ENCODE peak calls at places on chromosomes 3 and 15, in nine cellular contexts. W, J, D, U, L, Y, V, S and M are unnamed samples.

GRCh38 chr15:37824717-37825382 is 109.6 kb upstream of the TMCO5A start:
- DNase-seq in S (peak), D (no peak), J (no peak), L (peak), W (no peak), U (peak), Y (peak), V (no peak), M (no peak)

GRCh38 chr3:64224826-64225606 is at the start of gene PRICKLE2:
- DNase-seq in L (peak), V (peak), W (peak), D (peak), U (peak), Y (peak), J (peak), S (peak), M (no peak)

GRCh38 chr3:167653750-167654149 is at the start of gene WDR49:
- DNase-seq in L (no peak), J (no peak), S (no peak), V (no peak), Y (no peak), W (no peak), D (no peak), U (no peak), M (no peak)

GRCh38 chr3:104885214-104885814 is 481.4 kb upstream of the ALCAM start:
- DNase-seq in W (no peak), U (no peak), V (no peak), Y (no peak), D (no peak), J (no peak), S (no peak), L (no peak), M (no peak)

GRCh38 chr3:127473244-127474024 is 117.1 kb downstream of the TPRA1 start:
- DNase-seq in Y (no peak), L (no peak), V (peak), W (peak), J (peak), U (no peak), D (peak), S (no peak), M (no peak)

GRCh38 chr15:85579011-85579701 is 198.8 kb downstream of the AKAP13 start:
- DNase-seq in Y (no peak), S (peak), U (no peak), J (peak), W (no peak), V (no peak), L (no peak), D (no peak), M (no peak)

GRCh38 chr3:1987983-1988382 is 110.7 kb upstream of the CNTN4 start:
- DNase-seq in S (no peak), D (peak), V (no peak), J (no peak), L (peak), W (no peak), Y (no peak), U (no peak), M (no peak)

GRCh38 chr3:178672263-178672662 is 136.0 kb downstream of the KCNMB2 start:
- DNase-seq in L (no peak), U (peak), Y (no peak), V (no peak), D (no peak), S (peak), J (no peak), W (no peak), M (no peak)

DNA sequence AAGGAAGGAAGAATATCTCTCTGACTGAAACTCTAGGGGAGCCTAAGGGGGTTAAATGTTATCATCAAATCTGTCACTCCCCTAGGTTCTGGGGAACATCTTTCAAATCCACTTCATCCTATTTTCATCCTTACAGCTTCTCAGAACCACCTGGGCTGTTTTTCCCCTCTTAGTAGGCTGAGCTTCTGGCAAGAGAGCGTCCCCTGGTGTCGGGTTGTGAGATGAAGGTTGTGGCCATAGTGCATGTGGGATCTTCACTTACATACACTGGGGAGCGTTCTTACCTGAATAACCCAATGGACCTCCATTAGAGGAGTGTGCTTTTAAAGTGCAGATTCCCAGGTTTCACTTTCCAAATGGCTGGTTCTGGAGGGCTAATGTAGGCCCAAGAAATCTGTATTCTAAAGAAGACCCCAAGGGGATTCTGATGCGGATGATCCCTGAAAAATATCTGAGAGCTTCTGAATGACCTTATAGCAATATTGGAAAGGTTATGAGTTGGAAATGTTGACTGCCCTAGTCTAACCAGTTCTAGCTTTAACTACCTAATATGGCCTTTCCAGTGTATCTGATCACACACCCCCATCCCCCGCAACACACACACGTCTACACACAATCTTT is 663.7 kb downstream of the AGBL1 start:
- DNase-seq in W (no peak), J (peak), V (peak), U (no peak), D (peak), L (peak), Y (no peak), S (no peak), M (no peak)
- TF ChIP-seq CTCF in W (peak), J (no peak), V (peak), U (no peak), D (peak), L (peak), Y (no peak), S (no peak), M (no peak)

GRCh38 chr3:129942296-129942695 is 32.2 kb upstream of the TRH start:
- DNase-seq in W (peak), L (peak), U (peak), S (peak), V (peak), Y (no peak), D (peak), J (peak), M (peak)
- TF ChIP-seq CTCF in W (peak), L (peak), U (peak), S (peak), V (peak), Y (peak), D (peak), J (no peak), M (peak)

DNA sequence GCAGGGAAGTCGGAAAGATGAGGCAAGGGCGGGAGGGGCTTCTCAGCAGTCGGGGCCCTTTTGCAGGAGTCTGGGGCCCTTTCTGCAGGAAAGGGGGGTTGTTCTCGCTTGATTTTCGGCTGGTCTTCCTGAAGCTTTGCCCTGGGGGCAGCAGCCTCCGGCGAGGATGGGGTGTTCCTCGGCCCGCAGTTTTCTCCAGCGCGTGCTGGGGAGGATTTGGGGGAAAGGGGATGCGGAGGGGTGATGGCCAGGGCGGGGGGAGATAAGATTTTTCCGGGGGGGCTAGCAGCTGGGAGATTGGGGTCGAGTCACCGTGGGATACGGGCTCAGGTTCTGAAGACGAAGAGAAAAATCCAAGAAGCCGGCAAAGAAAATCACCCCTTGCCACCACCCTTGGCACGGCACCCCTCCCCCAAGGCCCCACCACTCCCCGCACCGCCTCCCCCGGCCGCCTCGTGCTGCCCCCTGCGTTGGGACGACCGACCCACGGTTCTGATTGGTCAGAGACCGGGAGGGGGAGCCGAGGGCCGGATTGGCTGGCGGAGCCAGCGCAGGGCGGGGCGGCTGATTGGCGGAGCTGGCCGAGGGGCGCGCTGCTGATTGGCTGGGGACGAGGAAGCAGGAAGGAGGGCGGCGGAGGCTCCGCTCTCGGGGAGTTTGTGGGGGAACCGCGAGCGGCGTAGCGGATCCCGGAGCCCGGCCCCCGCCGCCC is at the start of gene BAHD1:
- DNase-seq in S (peak), L (peak), Y (peak), W (peak), J (peak), V (peak), U (peak), D (peak), M (peak)
- TF ChIP-seq CTCF in S (no peak), L (no peak), Y (peak), W (no peak), J (no peak), V (no peak), U (peak), D (no peak), M (no peak)

DNA sequence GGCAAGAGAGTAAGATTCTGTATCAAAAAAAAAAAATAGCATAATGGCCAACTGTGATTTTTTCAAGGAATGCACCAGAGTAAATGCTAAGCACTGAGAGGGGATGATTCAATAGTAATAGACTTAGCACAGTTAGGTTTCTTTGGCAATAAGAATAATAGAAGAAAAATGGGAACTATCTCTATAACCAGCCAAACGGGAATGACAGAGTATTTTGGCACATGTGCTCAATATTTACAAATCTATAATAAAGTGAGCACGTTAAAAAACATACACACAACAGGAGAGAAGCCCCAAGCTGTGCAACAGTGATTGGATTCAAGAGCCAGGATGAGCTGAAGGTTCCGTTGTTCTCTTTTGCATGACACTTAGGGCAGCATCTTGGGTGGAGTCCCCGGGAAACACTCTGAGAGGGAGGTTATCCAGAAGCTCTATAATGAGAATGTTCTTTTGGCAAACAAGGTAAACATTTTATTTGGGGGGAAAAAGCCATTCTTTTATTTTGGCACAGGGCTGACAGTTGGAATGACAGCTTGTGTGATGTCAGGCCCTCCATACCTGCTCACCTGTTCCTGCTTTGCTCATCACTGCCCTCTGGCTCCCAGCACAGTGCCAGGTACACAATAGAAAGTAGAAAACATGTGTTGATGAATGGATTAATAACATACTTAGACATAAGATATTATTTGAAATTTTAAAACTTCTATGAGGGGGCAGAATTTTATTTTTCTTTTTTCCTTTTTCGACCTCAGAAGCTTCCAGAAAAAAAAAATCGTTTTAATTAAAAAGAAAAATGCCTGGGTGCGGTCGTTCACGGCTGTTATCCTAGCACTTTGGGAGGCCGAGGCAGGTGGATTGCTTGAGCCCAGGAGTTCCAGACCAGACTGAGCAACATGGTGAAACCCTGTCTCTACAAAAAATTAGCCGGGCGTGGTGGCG is 44.0 kb upstream of the MUC4 start:
- DNase-seq in S (no peak), U (no peak), J (no peak), L (no peak), V (no peak), Y (no peak), D (no peak), W (no peak), M (no peak)
- TF ChIP-seq CTCF in S (no peak), U (peak), J (no peak), L (no peak), V (no peak), Y (no peak), D (no peak), W (peak), M (no peak)

DNA sequence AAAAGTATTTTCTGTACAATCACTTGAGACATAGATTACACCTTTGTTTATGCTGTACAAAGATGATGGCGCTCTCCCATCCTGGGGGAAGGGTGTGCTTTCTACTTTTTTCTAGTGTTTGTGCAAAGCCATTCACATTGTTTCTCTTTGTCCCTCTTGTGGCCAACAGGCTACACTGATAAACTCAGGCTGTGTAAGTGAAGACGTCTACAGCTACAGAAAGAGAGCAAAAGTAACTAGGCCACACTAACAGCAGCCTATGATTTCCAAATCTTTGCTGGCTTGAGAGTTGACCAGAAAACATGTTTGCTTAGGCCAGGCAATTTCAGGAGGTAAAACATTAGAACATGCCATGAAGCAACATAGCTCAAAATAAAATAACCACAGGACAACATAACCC is 75.1 kb downstream of the FOXB1 start:
- DNase-seq in L (no peak), V (no peak), W (no peak), S (peak), Y (no peak), D (peak), U (no peak), J (no peak), M (no peak)
- TF ChIP-seq CTCF in L (peak), V (peak), W (peak), S (peak), Y (peak), D (peak), U (peak), J (no peak), M (no peak)

GRCh38 chr3:8996681-8997121 is 33.4 kb upstream of the RAD18 start:
- DNase-seq in J (peak), W (no peak), S (peak), L (peak), D (peak), U (peak), Y (peak), V (peak), M (no peak)
- TF ChIP-seq CTCF in J (no peak), W (no peak), S (peak), L (peak), D (peak), U (peak), Y (peak), V (no peak), M (no peak)

GRCh38 chr15:91921821-91922198 is 68.3 kb downstream of the SLCO3A1 start:
- DNase-seq in D (no peak), S (peak), Y (no peak), W (no peak), L (peak), J (no peak), U (no peak), V (no peak), M (no peak)

GRCh38 chr15:91917991-91918390 is 64.5 kb downstream of the SLCO3A1 start:
- DNase-seq in Y (no peak), U (no peak), W (no peak), L (no peak), D (no peak), V (no peak), S (no peak), J (no peak), M (no peak)

GRCh38 chr15:91922701-91923279 is 69.3 kb downstream of the SLCO3A1 start:
- DNase-seq in U (no peak), Y (no peak), V (no peak), D (no peak), W (no peak), J (no peak), S (no peak), L (no peak), M (no peak)

GRCh38 chr15:91919014-91919534 is 65.6 kb downstream of the SLCO3A1 start:
- DNase-seq in S (no peak), U (no peak), L (no peak), J (no peak), W (no peak), V (no peak), D (no peak), Y (no peak), M (no peak)

DNA sequence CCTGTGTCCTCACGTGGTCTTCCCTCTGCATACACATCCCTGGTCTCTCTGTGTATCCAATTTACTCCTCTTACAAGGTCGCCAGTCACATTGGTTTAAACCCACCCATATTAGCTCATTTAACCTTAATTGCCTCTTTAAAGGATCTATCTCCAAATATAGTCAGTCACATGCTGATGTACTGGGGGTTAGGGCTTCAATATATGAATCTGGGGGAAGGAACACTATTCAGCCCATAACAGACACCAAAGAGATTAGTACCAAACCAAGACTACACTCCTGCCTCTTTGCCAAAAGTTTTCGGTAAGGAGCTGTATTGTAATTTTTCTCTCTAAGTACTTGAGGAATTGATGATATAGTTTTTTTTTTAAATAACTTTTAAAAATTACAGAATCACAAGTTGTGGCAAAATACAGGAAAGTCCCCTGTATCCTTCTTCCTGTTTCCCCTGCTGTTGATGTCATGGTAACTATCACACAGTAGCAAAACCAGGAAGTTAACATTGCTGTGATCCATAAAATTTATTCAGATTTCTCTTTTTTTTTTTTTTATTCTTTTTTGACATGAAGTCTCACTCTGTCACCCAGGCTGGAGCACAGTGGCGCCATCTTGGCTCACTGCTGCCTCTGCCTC is 67.8 kb downstream of the SLCO3A1 start:
- DNase-seq in U (no peak), L (peak), W (no peak), D (no peak), Y (no peak), J (no peak), S (peak), V (no peak), M (no peak)
- TF ChIP-seq CTCF in U (no peak), L (no peak), W (no peak), D (no peak), Y (no peak), J (no peak), S (no peak), V (no peak), M (no peak)

GRCh38 chr3:194315965-194316361 is 35.2 kb downstream of the CPN2 start:
- DNase-seq in S (peak), D (no peak), L (peak), Y (no peak), U (no peak), J (no peak), V (no peak), W (no peak), M (no peak)
- TF ChIP-seq CTCF in S (no peak), D (no peak), L (no peak), Y (no peak), U (no peak), J (no peak), V (no peak), W (no peak), M (no peak)

DNA sequence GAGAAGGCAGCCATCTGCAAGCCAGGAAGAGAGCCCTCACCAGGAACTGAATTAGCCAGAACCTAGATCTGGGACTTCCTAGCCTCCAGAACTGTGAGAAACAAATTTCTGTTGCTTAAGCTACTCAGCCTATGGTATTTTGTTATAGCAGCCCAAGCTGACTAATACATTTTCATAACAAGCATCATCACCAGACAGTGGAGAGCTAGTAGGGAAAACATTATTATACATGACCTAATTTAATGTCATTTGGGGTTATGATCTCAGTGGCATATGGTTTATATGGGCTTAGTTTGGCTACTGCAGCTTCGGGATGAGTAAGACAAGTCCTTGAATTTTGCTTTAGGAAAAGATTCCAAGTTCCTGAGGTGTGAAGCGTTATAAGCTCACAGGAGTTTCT is 35.6 kb downstream of the LNP1 start:
- DNase-seq in S (peak), W (no peak), U (no peak), J (no peak), D (no peak), Y (no peak), L (peak), V (no peak), M (no peak)
- TF ChIP-seq CTCF in S (no peak), W (no peak), U (no peak), J (no peak), D (no peak), Y (no peak), L (no peak), V (no peak), M (no peak)

GRCh38 chr3:126259411-126260391 is 79.3 kb upstream of the ALDH1L1 start:
- DNase-seq in D (peak), V (peak), W (no peak), L (peak), U (peak), Y (no peak), J (peak), S (peak), M (no peak)
- TF ChIP-seq CTCF in D (peak), V (peak), W (peak), L (peak), U (peak), Y (peak), J (no peak), S (peak), M (no peak)